ENCODE peak calls at places on chromosomes 1 and 21, in nine cellular contexts. One of them, this sample, is unnamed.

GRCh38 chr1:10252508-10252907 is 42.1 kb downstream of the KIF1B start:
- DNase-seq in BJ: no peak
- DNase-seq in activated T-helper 1 cell treated with Interleukin-2 at 50 U/mL for 16 hours: no peak
- DNase-seq in T-helper 2 cell: no peak
- DNase-seq in prostate gland: no peak
- DNase-seq in fibroblast of pulmonary artery: peak; percentile 43
- DNase-seq in naive thymus-derived CD4-positive, alpha-beta T cell: no peak
- DNase-seq in activated T-cell treated with anti-CD3 and anti-CD28 coated beads for 1 hour: no peak
- DNase-seq in chondrocyte: no peak
- DNase-seq in this sample: peak; percentile 84

GRCh38 chr1:171754971-171755370 is 13.1 kb upstream of the VAMP4 start:
- DNase-seq in chondrocyte: no peak
- DNase-seq in BJ: no peak
- DNase-seq in prostate gland: no peak
- DNase-seq in fibroblast of pulmonary artery: peak; percentile 21
- DNase-seq in naive thymus-derived CD4-positive, alpha-beta T cell: no peak
- DNase-seq in T-helper 2 cell: no peak
- DNase-seq in activated T-cell treated with anti-CD3 and anti-CD28 coated beads for 1 hour: no peak
- DNase-seq in activated T-helper 1 cell treated with Interleukin-2 at 50 U/mL for 16 hours: no peak
- DNase-seq in this sample: peak; percentile 31

GRCh38 chr1:161994153-161994814 is 29.4 kb downstream of the OLFML2B start:
- DNase-seq in chondrocyte: no peak
- DNase-seq in naive thymus-derived CD4-positive, alpha-beta T cell: no peak
- DNase-seq in activated T-cell treated with anti-CD3 and anti-CD28 coated beads for 1 hour: no peak
- DNase-seq in fibroblast of pulmonary artery: peak; percentile 56
- DNase-seq in BJ: peak; percentile 35
- DNase-seq in prostate gland: no peak
- DNase-seq in activated T-helper 1 cell treated with Interleukin-2 at 50 U/mL for 16 hours: no peak
- DNase-seq in T-helper 2 cell: no peak
- DNase-seq in this sample: peak; percentile 73

GRCh38 chr21:25457411-25457810 is 149.9 kb downstream of the MRPL39 start:
- DNase-seq in chondrocyte: no peak
- DNase-seq in T-helper 2 cell: peak; percentile 83
- DNase-seq in activated T-cell treated with anti-CD3 and anti-CD28 coated beads for 1 hour: no peak
- DNase-seq in prostate gland: no peak
- DNase-seq in fibroblast of pulmonary artery: peak; percentile 64
- DNase-seq in activated T-helper 1 cell treated with Interleukin-2 at 50 U/mL for 16 hours: no peak
- DNase-seq in BJ: peak; percentile 22
- DNase-seq in naive thymus-derived CD4-positive, alpha-beta T cell: peak; percentile 49
- DNase-seq in this sample: peak; percentile 38

GRCh38 chr1:243287652-243288051 is 31.8 kb downstream of the SDCCAG8 start:
- DNase-seq in activated T-cell treated with anti-CD3 and anti-CD28 coated beads for 1 hour: no peak
- DNase-seq in BJ: peak; percentile 55
- DNase-seq in fibroblast of pulmonary artery: peak; percentile 88
- DNase-seq in T-helper 2 cell: peak; percentile 64
- DNase-seq in prostate gland: no peak
- DNase-seq in chondrocyte: no peak
- DNase-seq in naive thymus-derived CD4-positive, alpha-beta T cell: no peak
- DNase-seq in activated T-helper 1 cell treated with Interleukin-2 at 50 U/mL for 16 hours: no peak
- DNase-seq in this sample: peak; percentile 59

GRCh38 chr1:158830904-158831507 is at the start of gene MNDA:
- DNase-seq in naive thymus-derived CD4-positive, alpha-beta T cell: no peak
- DNase-seq in activated T-cell treated with anti-CD3 and anti-CD28 coated beads for 1 hour: no peak
- DNase-seq in prostate gland: no peak
- DNase-seq in BJ: no peak
- DNase-seq in activated T-helper 1 cell treated with Interleukin-2 at 50 U/mL for 16 hours: no peak
- DNase-seq in T-helper 2 cell: no peak
- DNase-seq in chondrocyte: no peak
- DNase-seq in fibroblast of pulmonary artery: no peak
- DNase-seq in this sample: no peak

GRCh38 chr21:34794686-34795085 is 125.9 kb downstream of the CLIC6 start:
- DNase-seq in activated T-cell treated with anti-CD3 and anti-CD28 coated beads for 1 hour: no peak
- DNase-seq in fibroblast of pulmonary artery: no peak
- DNase-seq in prostate gland: no peak
- DNase-seq in BJ: no peak
- DNase-seq in activated T-helper 1 cell treated with Interleukin-2 at 50 U/mL for 16 hours: no peak
- DNase-seq in naive thymus-derived CD4-positive, alpha-beta T cell: no peak
- DNase-seq in T-helper 2 cell: no peak
- DNase-seq in chondrocyte: no peak
- DNase-seq in this sample: no peak

GRCh38 chr1:17148950-17149608 is 29.8 kb upstream of the PADI2 start:
- DNase-seq in activated T-cell treated with anti-CD3 and anti-CD28 coated beads for 1 hour: no peak
- DNase-seq in fibroblast of pulmonary artery: no peak
- DNase-seq in prostate gland: no peak
- DNase-seq in BJ: no peak
- DNase-seq in chondrocyte: no peak
- DNase-seq in activated T-helper 1 cell treated with Interleukin-2 at 50 U/mL for 16 hours: no peak
- DNase-seq in naive thymus-derived CD4-positive, alpha-beta T cell: no peak
- DNase-seq in T-helper 2 cell: no peak
- DNase-seq in this sample: peak; percentile 27

GRCh38 chr1:192809286-192810252 is 730 bp downstream of the RGS2 start:
- DNase-seq in naive thymus-derived CD4-positive, alpha-beta T cell: peak; percentile 63
- DNase-seq in BJ: no peak
- DNase-seq in T-helper 2 cell: peak; percentile 87
- DNase-seq in activated T-cell treated with anti-CD3 and anti-CD28 coated beads for 1 hour: peak; percentile 17
- DNase-seq in fibroblast of pulmonary artery: peak; percentile 66
- DNase-seq in chondrocyte: no peak
- DNase-seq in activated T-helper 1 cell treated with Interleukin-2 at 50 U/mL for 16 hours: peak; percentile 14
- DNase-seq in prostate gland: no peak
- DNase-seq in this sample: peak; percentile 54

GRCh38 chr21:43957128-43957571 is 55.0 kb upstream of the TRAPPC10 start:
- DNase-seq in activated T-cell treated with anti-CD3 and anti-CD28 coated beads for 1 hour: no peak
- DNase-seq in fibroblast of pulmonary artery: no peak
- DNase-seq in T-helper 2 cell: no peak
- DNase-seq in prostate gland: no peak
- DNase-seq in activated T-helper 1 cell treated with Interleukin-2 at 50 U/mL for 16 hours: no peak
- DNase-seq in naive thymus-derived CD4-positive, alpha-beta T cell: no peak
- DNase-seq in chondrocyte: no peak
- DNase-seq in BJ: no peak
- DNase-seq in this sample: no peak

GRCh38 chr1:31855038-31855845 is 39.4 kb upstream of the SPOCD1 start:
- DNase-seq in fibroblast of pulmonary artery: peak; percentile 58
- DNase-seq in chondrocyte: no peak
- DNase-seq in activated T-helper 1 cell treated with Interleukin-2 at 50 U/mL for 16 hours: no peak
- DNase-seq in naive thymus-derived CD4-positive, alpha-beta T cell: no peak
- DNase-seq in prostate gland: no peak
- DNase-seq in T-helper 2 cell: no peak
- DNase-seq in BJ: no peak
- DNase-seq in activated T-cell treated with anti-CD3 and anti-CD28 coated beads for 1 hour: no peak
- DNase-seq in this sample: peak; percentile 74

GRCh38 chr1:209246660-209247059 is 336.9 kb upstream of the CAMK1G start:
- DNase-seq in activated T-cell treated with anti-CD3 and anti-CD28 coated beads for 1 hour: no peak
- DNase-seq in naive thymus-derived CD4-positive, alpha-beta T cell: no peak
- DNase-seq in prostate gland: no peak
- DNase-seq in activated T-helper 1 cell treated with Interleukin-2 at 50 U/mL for 16 hours: no peak
- DNase-seq in fibroblast of pulmonary artery: no peak
- DNase-seq in BJ: no peak
- DNase-seq in T-helper 2 cell: no peak
- DNase-seq in chondrocyte: no peak
- DNase-seq in this sample: no peak

GRCh38 chr1:67791686-67792475 is 41.4 kb downstream of the GNG12 start:
- DNase-seq in activated T-helper 1 cell treated with Interleukin-2 at 50 U/mL for 16 hours: no peak
- DNase-seq in prostate gland: no peak
- DNase-seq in activated T-cell treated with anti-CD3 and anti-CD28 coated beads for 1 hour: no peak
- DNase-seq in chondrocyte: no peak
- DNase-seq in BJ: peak; percentile 83
- DNase-seq in T-helper 2 cell: no peak
- DNase-seq in naive thymus-derived CD4-positive, alpha-beta T cell: no peak
- DNase-seq in fibroblast of pulmonary artery: peak; percentile 90
- DNase-seq in this sample: peak; percentile 72

GRCh38 chr1:115277276-115277675 is 60.8 kb downstream of the NGF start:
- DNase-seq in prostate gland: no peak
- DNase-seq in BJ: no peak
- DNase-seq in activated T-cell treated with anti-CD3 and anti-CD28 coated beads for 1 hour: no peak
- DNase-seq in chondrocyte: no peak
- DNase-seq in T-helper 2 cell: no peak
- DNase-seq in naive thymus-derived CD4-positive, alpha-beta T cell: no peak
- DNase-seq in fibroblast of pulmonary artery: peak; percentile 44
- DNase-seq in activated T-helper 1 cell treated with Interleukin-2 at 50 U/mL for 16 hours: no peak
- DNase-seq in this sample: peak; percentile 12

GRCh38 chr21:29007135-29007534 is 12.0 kb downstream of the RWDD2B start:
- DNase-seq in BJ: no peak
- DNase-seq in chondrocyte: no peak
- DNase-seq in naive thymus-derived CD4-positive, alpha-beta T cell: no peak
- DNase-seq in activated T-cell treated with anti-CD3 and anti-CD28 coated beads for 1 hour: no peak
- DNase-seq in fibroblast of pulmonary artery: no peak
- DNase-seq in T-helper 2 cell: no peak
- DNase-seq in prostate gland: no peak
- DNase-seq in activated T-helper 1 cell treated with Interleukin-2 at 50 U/mL for 16 hours: no peak
- DNase-seq in this sample: no peak

GRCh38 chr21:29454179-29454578 is 155.5 kb downstream of the BACH1 start:
- DNase-seq in activated T-helper 1 cell treated with Interleukin-2 at 50 U/mL for 16 hours: no peak
- DNase-seq in T-helper 2 cell: no peak
- DNase-seq in prostate gland: no peak
- DNase-seq in naive thymus-derived CD4-positive, alpha-beta T cell: no peak
- DNase-seq in activated T-cell treated with anti-CD3 and anti-CD28 coated beads for 1 hour: no peak
- DNase-seq in chondrocyte: no peak
- DNase-seq in BJ: no peak
- DNase-seq in fibroblast of pulmonary artery: no peak
- DNase-seq in this sample: no peak

GRCh38 chr1:63804829-63805484 is 31.1 kb downstream of the ROR1 start:
- DNase-seq in activated T-cell treated with anti-CD3 and anti-CD28 coated beads for 1 hour: no peak
- DNase-seq in naive thymus-derived CD4-positive, alpha-beta T cell: no peak
- DNase-seq in activated T-helper 1 cell treated with Interleukin-2 at 50 U/mL for 16 hours: no peak
- DNase-seq in chondrocyte: no peak
- DNase-seq in BJ: no peak
- DNase-seq in prostate gland: no peak
- DNase-seq in T-helper 2 cell: no peak
- DNase-seq in fibroblast of pulmonary artery: no peak
- DNase-seq in this sample: no peak

GRCh38 chr1:38858833-38859560 is 575 bp downstream of the RRAGC start:
- DNase-seq in T-helper 2 cell: peak; percentile 42
- DNase-seq in prostate gland: peak; percentile 51
- DNase-seq in activated T-helper 1 cell treated with Interleukin-2 at 50 U/mL for 16 hours: no peak
- DNase-seq in activated T-cell treated with anti-CD3 and anti-CD28 coated beads for 1 hour: peak; percentile 27
- DNase-seq in BJ: peak; percentile 13
- DNase-seq in fibroblast of pulmonary artery: peak; percentile 60
- DNase-seq in naive thymus-derived CD4-positive, alpha-beta T cell: peak; percentile 46
- DNase-seq in chondrocyte: no peak
- DNase-seq in this sample: peak; percentile 73

GRCh38 chr1:25458550-25459298 is 28.0 kb downstream of the MACO1 start:
- DNase-seq in chondrocyte: no peak
- DNase-seq in naive thymus-derived CD4-positive, alpha-beta T cell: no peak
- DNase-seq in activated T-cell treated with anti-CD3 and anti-CD28 coated beads for 1 hour: no peak
- DNase-seq in fibroblast of pulmonary artery: no peak
- DNase-seq in T-helper 2 cell: no peak
- DNase-seq in BJ: peak; percentile 31
- DNase-seq in prostate gland: peak; percentile 57
- DNase-seq in activated T-helper 1 cell treated with Interleukin-2 at 50 U/mL for 16 hours: no peak
- DNase-seq in this sample: peak; percentile 49

GRCh38 chr1:212630159-212630900 is 21.8 kb downstream of the ATF3 start:
- DNase-seq in naive thymus-derived CD4-positive, alpha-beta T cell: peak; percentile 26
- DNase-seq in T-helper 2 cell: peak; percentile 65
- DNase-seq in prostate gland: peak; percentile 13
- DNase-seq in fibroblast of pulmonary artery: peak; percentile 53
- DNase-seq in activated T-cell treated with anti-CD3 and anti-CD28 coated beads for 1 hour: peak; percentile 37
- DNase-seq in activated T-helper 1 cell treated with Interleukin-2 at 50 U/mL for 16 hours: peak; percentile 36
- DNase-seq in BJ: no peak
- DNase-seq in chondrocyte: no peak
- DNase-seq in this sample: peak; percentile 58

GRCh38 chr1:64933296-64934070 is 32.9 kb downstream of the JAK1 start:
- DNase-seq in prostate gland: no peak
- DNase-seq in activated T-helper 1 cell treated with Interleukin-2 at 50 U/mL for 16 hours: no peak
- DNase-seq in BJ: peak; percentile 97
- DNase-seq in T-helper 2 cell: no peak
- DNase-seq in naive thymus-derived CD4-positive, alpha-beta T cell: peak; percentile 32
- DNase-seq in chondrocyte: no peak
- DNase-seq in activated T-cell treated with anti-CD3 and anti-CD28 coated beads for 1 hour: no peak
- DNase-seq in fibroblast of pulmonary artery: peak; percentile 98
- DNase-seq in this sample: peak; percentile 92

GRCh38 chr1:29180497-29181412 is 945 bp downstream of the SRSF4 start:
- DNase-seq in chondrocyte: no peak
- DNase-seq in activated T-helper 1 cell treated with Interleukin-2 at 50 U/mL for 16 hours: no peak
- DNase-seq in naive thymus-derived CD4-positive, alpha-beta T cell: no peak
- DNase-seq in BJ: no peak
- DNase-seq in T-helper 2 cell: peak; percentile 44
- DNase-seq in activated T-cell treated with anti-CD3 and anti-CD28 coated beads for 1 hour: no peak
- DNase-seq in fibroblast of pulmonary artery: peak; percentile 52
- DNase-seq in prostate gland: peak; percentile 19
- DNase-seq in this sample: peak; percentile 66

GRCh38 chr21:22019766-22020165 is 1021.6 kb downstream of the NCAM2 start:
- DNase-seq in fibroblast of pulmonary artery: peak; percentile 44
- DNase-seq in T-helper 2 cell: no peak
- DNase-seq in BJ: no peak
- DNase-seq in prostate gland: no peak
- DNase-seq in chondrocyte: no peak
- DNase-seq in activated T-cell treated with anti-CD3 and anti-CD28 coated beads for 1 hour: no peak
- DNase-seq in activated T-helper 1 cell treated with Interleukin-2 at 50 U/mL for 16 hours: no peak
- DNase-seq in naive thymus-derived CD4-positive, alpha-beta T cell: no peak
- DNase-seq in this sample: no peak

GRCh38 chr1:160400284-160400645 is at the start of gene VANGL2:
- DNase-seq in prostate gland: peak; percentile 73
- DNase-seq in activated T-helper 1 cell treated with Interleukin-2 at 50 U/mL for 16 hours: peak; percentile 9
- DNase-seq in activated T-cell treated with anti-CD3 and anti-CD28 coated beads for 1 hour: peak; percentile 38
- DNase-seq in naive thymus-derived CD4-positive, alpha-beta T cell: peak; percentile 20
- DNase-seq in T-helper 2 cell: peak; percentile 55
- DNase-seq in BJ: no peak
- DNase-seq in chondrocyte: peak; percentile 92
- DNase-seq in fibroblast of pulmonary artery: peak; percentile 74
- DNase-seq in this sample: peak; percentile 11

GRCh38 chr1:150365945-150366344 is 2.0 kb downstream of the RPRD2 start:
- DNase-seq in naive thymus-derived CD4-positive, alpha-beta T cell: no peak
- DNase-seq in activated T-cell treated with anti-CD3 and anti-CD28 coated beads for 1 hour: no peak
- DNase-seq in activated T-helper 1 cell treated with Interleukin-2 at 50 U/mL for 16 hours: no peak
- DNase-seq in T-helper 2 cell: peak; percentile 31
- DNase-seq in chondrocyte: no peak
- DNase-seq in prostate gland: no peak
- DNase-seq in fibroblast of pulmonary artery: peak; percentile 12
- DNase-seq in BJ: no peak
- DNase-seq in this sample: peak; percentile 16

GRCh38 chr1:201389066-201389465 is 10.1 kb downstream of the LAD1 start:
- DNase-seq in activated T-helper 1 cell treated with Interleukin-2 at 50 U/mL for 16 hours: no peak
- DNase-seq in T-helper 2 cell: no peak
- DNase-seq in prostate gland: no peak
- DNase-seq in naive thymus-derived CD4-positive, alpha-beta T cell: no peak
- DNase-seq in fibroblast of pulmonary artery: no peak
- DNase-seq in activated T-cell treated with anti-CD3 and anti-CD28 coated beads for 1 hour: no peak
- DNase-seq in chondrocyte: no peak
- DNase-seq in BJ: no peak
- DNase-seq in this sample: no peak

GRCh38 chr1:210377934-210378333 is 49.2 kb downstream of the HHAT start:
- DNase-seq in chondrocyte: no peak
- DNase-seq in activated T-cell treated with anti-CD3 and anti-CD28 coated beads for 1 hour: no peak
- DNase-seq in BJ: peak; percentile 23
- DNase-seq in activated T-helper 1 cell treated with Interleukin-2 at 50 U/mL for 16 hours: no peak
- DNase-seq in naive thymus-derived CD4-positive, alpha-beta T cell: no peak
- DNase-seq in prostate gland: no peak
- DNase-seq in T-helper 2 cell: no peak
- DNase-seq in fibroblast of pulmonary artery: no peak
- DNase-seq in this sample: peak; percentile 32

GRCh38 chr1:14755518-14756252 is 157.2 kb downstream of the KAZN start:
- DNase-seq in activated T-cell treated with anti-CD3 and anti-CD28 coated beads for 1 hour: no peak
- DNase-seq in naive thymus-derived CD4-positive, alpha-beta T cell: no peak
- DNase-seq in chondrocyte: no peak
- DNase-seq in BJ: no peak
- DNase-seq in T-helper 2 cell: no peak
- DNase-seq in fibroblast of pulmonary artery: no peak
- DNase-seq in prostate gland: no peak
- DNase-seq in activated T-helper 1 cell treated with Interleukin-2 at 50 U/mL for 16 hours: no peak
- DNase-seq in this sample: no peak

GRCh38 chr1:14939527-14940284 is 213.8 kb upstream of the TMEM51 start:
- DNase-seq in naive thymus-derived CD4-positive, alpha-beta T cell: no peak
- DNase-seq in chondrocyte: peak; percentile 68
- DNase-seq in activated T-helper 1 cell treated with Interleukin-2 at 50 U/mL for 16 hours: no peak
- DNase-seq in T-helper 2 cell: no peak
- DNase-seq in fibroblast of pulmonary artery: peak; percentile 44
- DNase-seq in prostate gland: no peak
- DNase-seq in BJ: no peak
- DNase-seq in activated T-cell treated with anti-CD3 and anti-CD28 coated beads for 1 hour: no peak
- DNase-seq in this sample: peak; percentile 79

GRCh38 chr1:14137411-14138134 is 437.6 kb downstream of the PRDM2 start:
- DNase-seq in activated T-cell treated with anti-CD3 and anti-CD28 coated beads for 1 hour: no peak
- DNase-seq in BJ: no peak
- DNase-seq in activated T-helper 1 cell treated with Interleukin-2 at 50 U/mL for 16 hours: no peak
- DNase-seq in chondrocyte: no peak
- DNase-seq in T-helper 2 cell: no peak
- DNase-seq in prostate gland: no peak
- DNase-seq in fibroblast of pulmonary artery: no peak
- DNase-seq in naive thymus-derived CD4-positive, alpha-beta T cell: no peak
- DNase-seq in this sample: peak; percentile 3

GRCh38 chr1:91545506-91546300 is 45.1 kb downstream of the CDC7 start:
- DNase-seq in activated T-cell treated with anti-CD3 and anti-CD28 coated beads for 1 hour: no peak
- DNase-seq in chondrocyte: no peak
- DNase-seq in prostate gland: no peak
- DNase-seq in activated T-helper 1 cell treated with Interleukin-2 at 50 U/mL for 16 hours: no peak
- DNase-seq in naive thymus-derived CD4-positive, alpha-beta T cell: no peak
- DNase-seq in BJ: no peak
- DNase-seq in T-helper 2 cell: no peak
- DNase-seq in fibroblast of pulmonary artery: no peak
- DNase-seq in this sample: no peak

This sample was measured in fibroblast of villous mesenchyme.